ENCODE peak calls at places on chromosomes 13 and 19, in ten cellular contexts. C is activated CD4-positive, alpha-beta T cell treated with anti-CD3 and anti-CD28 coated beads for 1 hour; A is astrocyte of the cerebellum; X is nucleus accumbens; N is NCI-H2171; L is NAMALWA; W is cerebellum; Y is stromal cell of bone marrow; J is trophoblast cell; T is NCI-H1048. P is an unnamed sample.

GRCh38 chr19:17327654-17328516 is 6.8 kb downstream of the ANO8 start:
- DNase-seq in Y (no peak), N (no peak), X (no peak), A (no peak), J (peak; percentile 96), C (peak; percentile 37), L (peak; percentile 43), W (no peak), T (no peak), P (no peak)

GRCh38 chr19:41222240-41222639 is 3.2 kb downstream of the AXL start:
- DNase-seq in J (no peak), T (no peak), X (no peak), L (no peak), Y (no peak), N (no peak), C (no peak), W (no peak), A (no peak), P (no peak)

GRCh38 chr13:42876810-42877550 is 95.6 kb downstream of the FAM216B start:
- DNase-seq in Y (peak; percentile 41), N (no peak), J (no peak), C (no peak), A (no peak), W (no peak), X (no peak), L (no peak), T (no peak), P (no peak)

GRCh38 chr19:55504981-55505380 is 16.7 kb downstream of the SSC5D start:
- DNase-seq in T (no peak), N (no peak), W (no peak), C (no peak), A (no peak), L (no peak), Y (no peak), J (no peak), X (no peak), P (no peak)

GRCh38 chr19:16180611-16181010 is 4.6 kb upstream of the FAM32A start:
- DNase-seq in C (no peak), A (no peak), X (no peak), W (no peak), Y (peak; percentile 66), N (no peak), J (no peak), T (no peak), L (no peak), P (no peak)

GRCh38 chr19:39078436-39079200 is 5.5 kb upstream of the ACP7 start:
- DNase-seq in J (peak; percentile 69), X (peak; percentile 46), N (no peak), C (no peak), L (no peak), W (no peak), Y (peak; percentile 99), A (peak; percentile 97), T (no peak), P (no peak)

GRCh38 chr19:5313307-5313706 is 27.3 kb downstream of the PTPRS start:
- DNase-seq in J (no peak), A (no peak), X (no peak), T (no peak), L (no peak), C (no peak), W (peak; percentile 51), Y (no peak), N (no peak), P (no peak)

GRCh38 chr19:16209266-16209665 is 11.6 kb downstream of the AP1M1 start:
- DNase-seq in T (no peak), X (no peak), Y (no peak), C (no peak), A (no peak), W (no peak), J (no peak), L (no peak), N (no peak), P (no peak)

GRCh38 chr13:75621147-75621546 is 15.0 kb upstream of the LMO7 start:
- DNase-seq in C (no peak), J (peak; percentile 27), A (no peak), N (no peak), L (no peak), T (no peak), Y (no peak), W (no peak), X (no peak), P (no peak)

GRCh38 chr13:34738251-34739170 is 203.6 kb upstream of the NBEA start:
- DNase-seq in Y (no peak), N (peak; percentile 2), X (no peak), J (no peak), A (no peak), W (peak; percentile 10), T (no peak), L (no peak), C (no peak), P (no peak)

GRCh38 chr19:10145031-10145430 is 25.3 kb upstream of the EIF3G start:
- DNase-seq in N (no peak), X (no peak), W (no peak), Y (no peak), J (no peak), L (no peak), T (no peak), A (no peak), C (no peak), P (no peak)

GRCh38 chr13:57996717-57997116 is 365.2 kb downstream of the PCDH17 start:
- DNase-seq in C (no peak), X (no peak), T (no peak), Y (peak; percentile 0), N (no peak), W (no peak), J (peak; percentile 42), A (no peak), L (no peak), P (no peak)

GRCh38 chr13:37348916-37349653 is 243.6 kb upstream of the CSNK1A1L start:
- DNase-seq in C (no peak), Y (no peak), L (no peak), A (no peak), W (no peak), T (no peak), N (no peak), J (no peak), X (no peak), P (no peak)

GRCh38 chr19:47155141-47155540 is 24.5 kb downstream of the SAE1 start:
- DNase-seq in W (no peak), C (no peak), L (no peak), A (no peak), N (no peak), T (no peak), Y (no peak), X (no peak), J (no peak), P (no peak)

GRCh38 chr19:28488006-28488405 is 724.9 kb downstream of the UQCRFS1 start:
- DNase-seq in Y (no peak), L (peak; percentile 60), C (no peak), J (no peak), X (no peak), W (no peak), T (no peak), N (no peak), A (no peak), P (no peak)

GRCh38 chr19:1851581-1852293 is 3.5 kb upstream of the REXO1 start:
- DNase-seq in A (no peak), C (peak; percentile 54), N (no peak), J (no peak), W (no peak), T (no peak), X (peak; percentile 48), Y (no peak), L (peak; percentile 83), P (no peak)

P was measured in anterior cingulate cortex.